ENCODE peak calls at places on chromosomes 12 and 14, in eight cellular contexts. L, J, R, W, S, N, Z and A are unnamed samples.

GRCh38 chr14:41285193-41285748 is 321.4 kb upstream of the LRFN5 start:
- DNase-seq in L (peak), J (no peak), R (no peak), W (peak), S (peak), N (no peak), Z (peak), A (peak)

GRCh38 chr14:96408608-96409007 is 16.7 kb downstream of the AK7 start:
- DNase-seq in L (no peak), J (no peak), R (no peak), W (no peak), S (no peak), N (no peak), Z (no peak), A (no peak)

GRCh38 chr12:120598674-120599463 is 17.7 kb upstream of the POP5 start:
- DNase-seq in L (peak), J (no peak), R (no peak), W (peak), S (peak), N (no peak), Z (no peak), A (peak)

GRCh38 chr12:106090586-106091411 is 48.0 kb downstream of the NUAK1 start:
- DNase-seq in L (peak), J (peak), R (no peak), W (no peak), S (peak), N (no peak), Z (no peak), A (no peak)

GRCh38 chr12:76641073-76641472 is 81.5 kb upstream of the OSBPL8 start:
- DNase-seq in L (no peak), J (no peak), R (no peak), W (no peak), S (no peak), N (no peak), Z (no peak), A (no peak)

GRCh38 chr12:92550234-92550633 is 152.6 kb upstream of the PLEKHG7 start:
- DNase-seq in L (no peak), J (no peak), R (no peak), W (no peak), S (no peak), N (no peak), Z (no peak), A (no peak)

GRCh38 chr14:75738192-75738591 is 77.1 kb downstream of the TTLL5 start:
- DNase-seq in L (peak), J (no peak), R (no peak), W (no peak), S (no peak), N (no peak), Z (no peak), A (no peak)

GRCh38 chr14:95475540-95476240 is 40.8 kb downstream of the SYNE3 start:
- DNase-seq in L (no peak), J (no peak), R (no peak), W (no peak), S (no peak), N (no peak), Z (no peak), A (peak)

GRCh38 chr12:24880732-24881131 is 68.2 kb downstream of the BCAT1 start:
- DNase-seq in L (no peak), J (no peak), R (no peak), W (no peak), S (no peak), N (no peak), Z (no peak), A (no peak)

GRCh38 chr12:72139411-72139810 is 132.8 kb upstream of the TRHDE start:
- DNase-seq in L (no peak), J (no peak), R (no peak), W (no peak), S (no peak), N (no peak), Z (no peak), A (no peak)

GRCh38 chr14:51666070-51666469 is 14.4 kb downstream of the FRMD6 start:
- DNase-seq in L (no peak), J (no peak), R (no peak), W (no peak), S (no peak), N (no peak), Z (no peak), A (no peak)

GRCh38 chr14:23984891-23985607 is 3.7 kb upstream of the DHRS4L2 start:
- DNase-seq in L (peak), J (peak), R (no peak), W (peak), S (peak), N (no peak), Z (no peak), A (no peak)

GRCh38 chr12:116492703-116493324 is 66.4 kb upstream of the MAP1LC3B2 start:
- DNase-seq in L (peak), J (peak), R (no peak), W (peak), S (peak), N (no peak), Z (no peak), A (peak)

GRCh38 chr12:118061876-118062791 is 1.2 kb upstream of the WSB2 start:
- DNase-seq in L (peak), J (no peak), R (no peak), W (peak), S (peak), N (no peak), Z (peak), A (peak)

GRCh38 chr12:12819752-12820311 is 6.7 kb downstream of the DDX47 start:
- DNase-seq in L (peak), J (peak), R (no peak), W (peak), S (peak), N (no peak), Z (no peak), A (peak)

GRCh38 chr12:53941187-53941586 is 2.6 kb downstream of the HOXC13 start:
- DNase-seq in L (no peak), J (no peak), R (no peak), W (no peak), S (no peak), N (no peak), Z (no peak), A (no peak)

GRCh38 chr14:97866664-97867063 is 1069.5 kb downstream of the VRK1 start:
- DNase-seq in L (no peak), J (no peak), R (no peak), W (no peak), S (no peak), N (no peak), Z (no peak), A (peak)

GRCh38 chr14:60723218-60724079 is 702 bp downstream of the SIX4 start:
- DNase-seq in L (peak), J (no peak), R (no peak), W (peak), S (peak), N (no peak), Z (peak), A (peak)

GRCh38 chr12:93699271-93700141 is 22.3 kb downstream of the CRADD start:
- DNase-seq in L (peak), J (peak), R (no peak), W (no peak), S (peak), N (no peak), Z (no peak), A (no peak)